ENCODE peak calls at places on chromosome 18, in four cellular contexts. One of them, this sample, is unnamed.

GRCh38 chr18:27769152-27769551 is 407.8 kb downstream of the CDH2 start:
- DNase-seq in IMR-90: no peak
- DNase-seq in body of pancreas: no peak
- DNase-seq in heart left ventricle: no peak
- DNase-seq in this sample: no peak

GRCh38 chr18:63956755-63957154 is 7.7 kb downstream of the HMSD start:
- DNase-seq in IMR-90: no peak
- DNase-seq in heart left ventricle: no peak
- DNase-seq in body of pancreas: no peak
- DNase-seq in this sample: no peak

GRCh38 chr18:23970161-23971153 is 44.1 kb upstream of the TTC39C start:
- DNase-seq in body of pancreas: no peak
- DNase-seq in heart left ventricle: no peak
- DNase-seq in IMR-90: no peak
- DNase-seq in this sample: no peak

GRCh38 chr18:13394794-13395193 is 176.2 kb downstream of the LDLRAD4 start:
- DNase-seq in heart left ventricle: no peak
- DNase-seq in IMR-90: no peak
- DNase-seq in body of pancreas: no peak
- DNase-seq in this sample: no peak

GRCh38 chr18:12023375-12023774 is 42.1 kb downstream of the IMPA2 start:
- DNase-seq in body of pancreas: no peak
- DNase-seq in heart left ventricle: no peak
- DNase-seq in IMR-90: no peak
- DNase-seq in this sample: no peak

GRCh38 chr18:63119647-63120046 is 199.9 kb downstream of the BCL2 start:
- DNase-seq in body of pancreas: no peak
- DNase-seq in heart left ventricle: peak; percentile 37
- DNase-seq in IMR-90: peak; percentile 8
- DNase-seq in this sample: no peak

GRCh38 chr18:24826605-24827004 is 366.2 kb downstream of the HRH4 start:
- DNase-seq in heart left ventricle: no peak
- DNase-seq in IMR-90: no peak
- DNase-seq in body of pancreas: no peak
- DNase-seq in this sample: no peak

GRCh38 chr18:1392865-1393734 is 488.4 kb downstream of the ADCYAP1 start:
- DNase-seq in body of pancreas: no peak
- DNase-seq in IMR-90: no peak
- DNase-seq in heart left ventricle: no peak
- DNase-seq in this sample: no peak

GRCh38 chr18:28725876-28726275 is 548.9 kb upstream of the CDH2 start:
- DNase-seq in IMR-90: peak; percentile 62
- DNase-seq in heart left ventricle: no peak
- DNase-seq in body of pancreas: no peak
- DNase-seq in this sample: no peak

GRCh38 chr18:41165625-41166024 is 789.4 kb upstream of the PIK3C3 start:
- DNase-seq in body of pancreas: no peak
- DNase-seq in IMR-90: peak; percentile 40
- DNase-seq in heart left ventricle: no peak
- DNase-seq in this sample: no peak

GRCh38 chr18:49510393-49511115 is 23.5 kb upstream of the C18orf32 start:
- DNase-seq in IMR-90: peak; percentile 40
- DNase-seq in body of pancreas: peak; percentile 49
- DNase-seq in heart left ventricle: peak; percentile 51
- DNase-seq in this sample: peak; percentile 27

GRCh38 chr18:79199691-79200374 is 130.6 kb downstream of the ATP9B start:
- DNase-seq in body of pancreas: no peak
- DNase-seq in IMR-90: peak; percentile 35
- DNase-seq in heart left ventricle: no peak
- DNase-seq in this sample: no peak

GRCh38 chr18:57754577-57755330 is 48.4 kb downstream of the ATP8B1 start:
- DNase-seq in IMR-90: no peak
- DNase-seq in heart left ventricle: no peak
- DNase-seq in body of pancreas: no peak
- DNase-seq in this sample: no peak

GRCh38 chr18:61833387-61833786 is 59.4 kb downstream of the RNF152 start:
- DNase-seq in heart left ventricle: no peak
- DNase-seq in body of pancreas: no peak
- DNase-seq in IMR-90: peak; percentile 84
- DNase-seq in this sample: no peak

GRCh38 chr18:69898241-69898861 is 49.3 kb downstream of the CD226 start:
- DNase-seq in body of pancreas: no peak
- DNase-seq in IMR-90: no peak
- DNase-seq in heart left ventricle: no peak
- DNase-seq in this sample: no peak

GRCh38 chr18:66553824-66554223 is 50.1 kb downstream of the CDH19 start:
- DNase-seq in body of pancreas: no peak
- DNase-seq in heart left ventricle: no peak
- DNase-seq in IMR-90: no peak
- DNase-seq in this sample: no peak

GRCh38 chr18:33837191-33837590 is 259.2 kb downstream of the ASXL3 start:
- DNase-seq in body of pancreas: no peak
- DNase-seq in IMR-90: no peak
- DNase-seq in heart left ventricle: no peak
- DNase-seq in this sample: no peak

GRCh38 chr18:13612111-13612997 is 114.0 kb downstream of the FAM210A start:
- DNase-seq in heart left ventricle: no peak
- DNase-seq in body of pancreas: no peak
- DNase-seq in IMR-90: no peak
- DNase-seq in this sample: no peak

GRCh38 chr18:72768681-72769229 is 99.0 kb downstream of the NETO1 start:
- DNase-seq in IMR-90: no peak
- DNase-seq in heart left ventricle: no peak
- DNase-seq in body of pancreas: no peak
- DNase-seq in this sample: no peak

GRCh38 chr18:51196116-51196810 is 1.2 kb downstream of the MEX3C start:
- DNase-seq in IMR-90: peak; percentile 15
- DNase-seq in heart left ventricle: peak; percentile 54
- DNase-seq in body of pancreas: peak; percentile 48
- DNase-seq in this sample: peak; percentile 49

GRCh38 chr18:51195086-51195601 is 2.3 kb downstream of the MEX3C start:
- DNase-seq in body of pancreas: no peak
- DNase-seq in heart left ventricle: no peak
- DNase-seq in IMR-90: peak; percentile 49
- DNase-seq in this sample: no peak

GRCh38 chr18:51195602-51196115 is 1.8 kb downstream of the MEX3C start:
- DNase-seq in body of pancreas: peak; percentile 15
- DNase-seq in heart left ventricle: no peak
- DNase-seq in IMR-90: peak; percentile 60
- DNase-seq in this sample: no peak

GRCh38 chr18:51197661-51198424 is at the start of gene MEX3C:
- DNase-seq in heart left ventricle: peak; percentile 99
- DNase-seq in body of pancreas: peak; percentile 99
- DNase-seq in IMR-90: peak; percentile 99
- DNase-seq in this sample: peak; percentile 100

GRCh38 chr18:51196811-51197660 is 445 bp downstream of the MEX3C start:
- DNase-seq in IMR-90: peak; percentile 51
- DNase-seq in body of pancreas: peak; percentile 68
- DNase-seq in heart left ventricle: peak; percentile 74
- DNase-seq in this sample: peak; percentile 70
- H3K27ac ChIP-seq in IMR-90: peak overlapping the region; percentile 90
- H3K27ac ChIP-seq in body of pancreas: peak overlapping the region; percentile 94
- H3K27ac ChIP-seq in heart left ventricle: peak overlapping the region; percentile 95
- H3K27ac ChIP-seq in this sample: peak overlapping the region; percentile 99

GRCh38 chr18:9916067-9916684 is 2.4 kb downstream of the VAPA start:
- DNase-seq in body of pancreas: no peak
- DNase-seq in heart left ventricle: no peak
- DNase-seq in IMR-90: peak; percentile 25
- DNase-seq in this sample: no peak
- TF ChIP-seq POLR2A in body of pancreas: no peak
- TF ChIP-seq POLR2A in heart left ventricle: no peak
- TF ChIP-seq POLR2A in IMR-90: peak; percentile 48
- TF ChIP-seq POLR2A in this sample: peak; percentile 22

GRCh38 chr18:52486052-52486451 is 146.1 kb downstream of the DCC start:
- DNase-seq in heart left ventricle: no peak
- DNase-seq in body of pancreas: no peak
- DNase-seq in IMR-90: no peak
- DNase-seq in this sample: no peak
- TF ChIP-seq CTCF in heart left ventricle: no peak
- TF ChIP-seq CTCF in body of pancreas: no peak
- TF ChIP-seq CTCF in IMR-90: no peak
- TF ChIP-seq CTCF in this sample: no peak

GRCh38 chr18:77116201-77117080 is 16.1 kb downstream of the MBP start:
- DNase-seq in IMR-90: no peak
- DNase-seq in body of pancreas: no peak
- DNase-seq in heart left ventricle: no peak
- DNase-seq in this sample: no peak
- H3K27ac ChIP-seq in IMR-90: no peak overlapping the region
- H3K27ac ChIP-seq in body of pancreas: peak overlapping the region; percentile 99
- H3K27ac ChIP-seq in heart left ventricle: no peak overlapping the region
- H3K27ac ChIP-seq in this sample: no peak overlapping the region

GRCh38 chr18:31102020-31102684 is at the start of gene DSC2:
- DNase-seq in body of pancreas: peak; percentile 63
- DNase-seq in heart left ventricle: peak; percentile 44
- DNase-seq in IMR-90: no peak
- DNase-seq in this sample: no peak
- TF ChIP-seq POLR2A in body of pancreas: peak; percentile 70
- TF ChIP-seq POLR2A in heart left ventricle: no peak
- TF ChIP-seq POLR2A in IMR-90: no peak
- TF ChIP-seq POLR2A in this sample: no peak

GRCh38 chr18:37476182-37476581 is 89.4 kb downstream of the CELF4 start:
- DNase-seq in IMR-90: peak; percentile 14
- DNase-seq in body of pancreas: no peak
- DNase-seq in heart left ventricle: no peak
- DNase-seq in this sample: peak; percentile 44
- TF ChIP-seq CTCF in IMR-90: peak; percentile 67
- TF ChIP-seq CTCF in body of pancreas: no peak
- TF ChIP-seq CTCF in heart left ventricle: peak; percentile 57
- TF ChIP-seq CTCF in this sample: peak; percentile 55

GRCh38 chr18:76465630-76466409 is 29.2 kb downstream of the ZNF516 start:
- DNase-seq in IMR-90: no peak
- DNase-seq in body of pancreas: no peak
- DNase-seq in heart left ventricle: no peak
- DNase-seq in this sample: no peak

GRCh38 chr18:76467371-76468190 is 27.5 kb downstream of the ZNF516 start:
- DNase-seq in heart left ventricle: peak; percentile 67
- DNase-seq in body of pancreas: no peak
- DNase-seq in IMR-90: peak; percentile 40
- DNase-seq in this sample: peak; percentile 78

GRCh38 chr18:76471593-76471992 is 23.4 kb downstream of the ZNF516 start:
- DNase-seq in heart left ventricle: no peak
- DNase-seq in body of pancreas: no peak
- DNase-seq in IMR-90: no peak
- DNase-seq in this sample: no peak

GRCh38 chr18:76466410-76466991 is 28.5 kb downstream of the ZNF516 start:
- DNase-seq in heart left ventricle: no peak
- DNase-seq in body of pancreas: no peak
- DNase-seq in IMR-90: no peak
- DNase-seq in this sample: no peak

DNA sequence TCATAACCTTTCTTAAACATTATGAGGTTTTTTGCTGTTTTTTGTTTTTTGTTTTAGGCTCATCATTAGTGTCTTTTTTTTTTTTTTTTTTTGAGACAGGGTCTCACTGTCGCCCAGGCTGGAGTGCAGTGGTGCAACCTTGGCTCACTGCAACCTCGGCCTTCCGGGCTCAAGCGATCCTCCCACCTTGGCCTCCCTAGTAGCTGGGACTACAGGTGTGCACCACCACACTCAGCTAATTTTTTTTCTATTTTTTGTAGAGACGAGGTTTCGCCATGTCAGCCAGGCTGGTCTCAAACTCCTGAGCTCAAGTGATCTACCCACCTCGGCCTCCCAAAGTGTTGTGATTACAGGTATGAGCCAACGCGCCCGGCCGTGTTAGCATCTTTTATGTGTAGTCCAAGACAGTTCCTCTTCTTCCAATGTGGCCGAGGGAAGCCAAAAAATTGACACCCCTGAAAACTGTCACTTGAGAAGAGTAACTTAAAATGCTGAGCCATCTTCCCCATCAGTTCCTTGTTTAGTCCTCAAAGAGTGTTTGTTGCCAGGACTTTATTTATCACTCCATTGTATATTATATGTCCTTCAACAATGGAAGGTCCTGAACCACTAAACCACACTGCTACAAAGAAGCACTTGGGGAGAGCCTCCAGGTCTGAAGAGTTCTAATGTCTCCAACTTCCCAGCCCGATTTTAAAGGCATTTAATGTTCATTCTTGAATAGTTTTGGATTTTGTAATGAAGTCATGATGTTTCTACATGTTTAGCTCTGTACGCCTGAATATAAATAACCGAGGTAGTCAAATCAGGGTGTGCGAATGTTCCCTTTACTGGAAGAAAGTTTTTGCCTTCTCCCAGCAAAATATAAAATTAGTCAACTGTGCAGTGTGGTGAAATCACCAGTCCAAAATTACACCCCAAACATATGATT is 26.4 kb downstream of the ZNF516 start:
- DNase-seq in heart left ventricle: no peak
- DNase-seq in IMR-90: no peak
- DNase-seq in body of pancreas: no peak
- DNase-seq in this sample: peak; percentile 16
- H3K27ac ChIP-seq in heart left ventricle: no peak overlapping the region
- H3K27ac ChIP-seq in IMR-90: no peak overlapping the region
- H3K27ac ChIP-seq in body of pancreas: no peak overlapping the region
- H3K27ac ChIP-seq in this sample: no peak overlapping the region

DNA sequence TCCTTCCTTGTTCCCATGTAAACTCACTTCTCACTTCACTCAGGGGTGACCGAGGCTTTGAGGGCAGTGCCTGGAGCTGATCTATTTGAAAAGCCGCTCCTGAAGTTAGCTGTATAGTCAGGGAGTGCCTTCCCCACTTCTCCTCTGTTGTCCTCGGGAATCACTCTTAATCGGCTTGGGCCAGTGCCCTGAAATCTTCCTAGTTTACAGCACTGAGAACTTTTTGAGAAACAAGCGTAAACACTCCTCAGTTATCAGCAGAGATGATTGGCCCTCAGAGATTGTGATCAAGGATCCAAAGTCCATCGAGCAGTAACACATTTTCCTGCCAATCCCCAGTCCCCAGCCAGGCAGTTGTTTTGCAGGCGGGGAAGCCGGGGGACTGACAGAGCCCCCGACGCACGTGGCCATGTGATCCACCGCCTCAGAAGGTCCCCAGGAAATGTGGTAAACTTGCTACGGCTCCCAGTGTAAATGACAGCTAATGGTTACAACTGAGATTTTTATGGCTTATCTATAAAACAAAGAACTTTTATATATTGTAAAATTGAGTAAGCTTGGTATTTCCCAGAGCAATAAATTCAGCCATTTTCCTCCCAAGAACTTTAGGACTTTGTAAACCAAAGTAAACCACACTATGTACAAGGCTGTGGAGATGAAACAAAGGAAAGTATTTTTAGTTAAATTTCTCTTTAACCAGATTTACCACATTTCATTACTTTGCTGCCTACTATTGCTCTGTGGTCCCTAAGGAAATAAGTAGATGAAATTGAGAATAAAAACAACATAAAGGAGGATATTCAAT is 53.5 kb downstream of the C18orf63 start:
- DNase-seq in heart left ventricle: no peak
- DNase-seq in body of pancreas: no peak
- DNase-seq in IMR-90: no peak
- DNase-seq in this sample: no peak
- TF ChIP-seq POLR2A in heart left ventricle: no peak
- TF ChIP-seq POLR2A in body of pancreas: no peak
- TF ChIP-seq POLR2A in IMR-90: no peak
- TF ChIP-seq POLR2A in this sample: no peak